ENCODE peak calls at places on chromosomes 11 and 22, in ten cellular contexts. F is neuronal stem cell; L is tibial artery; I is CD4-positive, alpha-beta memory T cell; O is tibial nerve; C is right atrium auricular region; E is PC-3; S is dorsolateral prefrontal cortex; M is H9; X is psoas muscle. D is an unnamed sample. For H3K27me3, the result is how much of the 10 kb centered on the place peaks cover.

GRCh38 chr11:2109541-2110019 is 29.6 kb downstream of the IGF2 start:
- DNase-seq in O (no peak), X (no peak), L (no peak), I (no peak), S (no peak), F (no peak), M (peak), E (no peak), C (no peak), D (no peak)

GRCh38 chr11:31882951-31883392 is 71.8 kb upstream of the PAX6 start:
- DNase-seq in E (peak), C (no peak), S (no peak), I (no peak), L (no peak), O (no peak), X (no peak), F (peak), M (peak), D (no peak)

GRCh38 chr11:43925932-43926505 is 16.4 kb upstream of the C11orf96 start:
- DNase-seq in F (no peak), L (peak), X (no peak), I (no peak), M (no peak), C (no peak), O (no peak), S (no peak), E (no peak), D (no peak)

GRCh38 chr11:32109138-32109537 is 18.3 kb downstream of the RCN1 start:
- DNase-seq in L (no peak), X (no peak), O (no peak), I (no peak), C (no peak), M (no peak), F (no peak), S (no peak), E (peak), D (no peak)

GRCh38 chr11:59426361-59427067 is at the start of gene OR5A2:
- DNase-seq in C (no peak), E (peak), O (no peak), S (no peak), L (no peak), I (no peak), X (no peak), F (peak), M (peak), D (no peak)

GRCh38 chr11:71131861-71132260 is 120.5 kb downstream of the SHANK2 start:
- DNase-seq in M (peak), X (no peak), L (no peak), I (no peak), S (no peak), O (no peak), C (no peak), E (no peak), F (peak), D (no peak)

GRCh38 chr11:36131719-36132349 is 157.4 kb downstream of the COMMD9 start:
- DNase-seq in S (peak), X (peak), F (peak), L (peak), I (no peak), M (peak), E (peak), C (no peak), O (peak), D (peak)

GRCh38 chr22:27507935-27508504 is 293.5 kb downstream of the MN1 start:
- DNase-seq in F (no peak), O (no peak), M (no peak), L (no peak), X (no peak), I (no peak), E (peak), C (no peak), S (no peak), D (no peak)

GRCh38 chr22:43901976-43902643 is 10.3 kb upstream of the PNPLA5 start:
- DNase-seq in L (no peak), I (no peak), O (no peak), E (no peak), F (no peak), C (no peak), X (no peak), M (no peak), S (no peak), D (no peak)

GRCh38 chr11:134333312-134333711 is 1.5 kb downstream of the GLB1L2 start:
- DNase-seq in M (no peak), C (no peak), X (no peak), S (no peak), O (no peak), E (no peak), L (no peak), I (no peak), F (no peak), D (peak)
- H3K27me3 ChIP-seq in M (under half), C (under half), X (under half), S (under half), O (under half), E (under half), L (under half), I (under half), F (under half), D (under half)

GRCh38 chr11:69295995-69296889 is 2.3 kb downstream of the MYEOV start:
- DNase-seq in E (peak), C (peak), F (no peak), S (peak), M (no peak), I (no peak), O (no peak), X (peak), L (peak), D (peak)
- H3K27me3 ChIP-seq in E (under half), C (under half), F (under half), S (under half), M (under half), I (under half), O (under half), X (under half), L (under half), D (under half)

DNA sequence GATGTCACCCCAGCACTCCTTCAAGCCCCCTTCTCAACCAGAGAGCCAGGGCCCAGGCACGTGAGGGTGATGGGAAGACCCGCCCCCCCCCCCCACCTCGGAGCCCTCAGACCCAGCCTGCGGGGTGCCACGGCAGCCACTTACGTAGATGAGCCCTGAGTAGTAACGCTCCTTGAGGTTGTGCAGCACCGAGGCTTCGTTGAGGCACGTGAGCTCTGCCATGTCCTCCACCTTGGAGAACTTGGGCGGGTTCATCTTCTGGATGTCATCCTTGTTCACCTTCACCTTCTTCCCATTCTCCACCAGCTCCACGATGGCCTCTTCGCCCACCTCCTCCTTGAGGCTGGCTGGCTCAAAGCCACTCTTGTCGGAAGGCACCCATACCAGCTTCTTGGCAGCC is 39.0 kb downstream of the MYH9 start:
- DNase-seq in O (no peak), F (no peak), X (no peak), I (no peak), M (no peak), S (no peak), L (no peak), C (no peak), E (no peak), D (no peak)
- H3K27me3 ChIP-seq in O (under half), F (under half), X (under half), I (under half), M (under half), S (under half), L (under half), C (under half), E (under half), D (under half)

DNA sequence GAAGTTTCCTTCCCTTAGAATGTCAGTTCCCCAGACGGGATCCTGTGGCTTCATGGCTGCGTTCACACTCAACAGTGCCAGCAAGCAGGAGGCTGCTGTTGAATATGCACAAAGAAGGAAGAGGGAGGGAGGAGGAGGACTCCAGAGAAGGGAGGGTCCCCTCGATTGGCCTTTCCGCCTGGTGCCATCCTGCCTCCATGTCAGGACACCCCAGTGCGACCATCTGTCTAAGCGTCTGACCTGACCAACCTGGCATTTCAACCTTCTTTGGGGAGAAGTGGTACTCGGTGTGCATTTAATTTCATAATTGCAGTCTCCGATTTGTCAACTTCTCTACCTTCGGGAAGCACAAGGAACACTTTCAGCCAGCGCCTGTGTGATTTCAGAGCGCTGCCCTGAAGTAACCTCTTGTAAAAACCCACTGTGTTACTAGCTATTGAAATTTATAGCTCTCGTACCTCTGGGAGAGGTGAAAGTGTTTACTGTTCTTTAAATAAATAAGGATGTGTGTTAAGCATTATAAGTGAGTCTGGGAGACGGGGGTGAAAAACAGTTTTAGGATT is 1491.9 kb downstream of the TBC1D22A start:
- DNase-seq in X (no peak), S (no peak), C (no peak), E (no peak), M (no peak), L (no peak), O (no peak), F (no peak), I (no peak), D (no peak)
- H3K27me3 ChIP-seq in X (under half), S (under half), C (under half), E (under half), M (under half), L (under half), O (under half), F (under half), I (under half), D (under half)

DNA sequence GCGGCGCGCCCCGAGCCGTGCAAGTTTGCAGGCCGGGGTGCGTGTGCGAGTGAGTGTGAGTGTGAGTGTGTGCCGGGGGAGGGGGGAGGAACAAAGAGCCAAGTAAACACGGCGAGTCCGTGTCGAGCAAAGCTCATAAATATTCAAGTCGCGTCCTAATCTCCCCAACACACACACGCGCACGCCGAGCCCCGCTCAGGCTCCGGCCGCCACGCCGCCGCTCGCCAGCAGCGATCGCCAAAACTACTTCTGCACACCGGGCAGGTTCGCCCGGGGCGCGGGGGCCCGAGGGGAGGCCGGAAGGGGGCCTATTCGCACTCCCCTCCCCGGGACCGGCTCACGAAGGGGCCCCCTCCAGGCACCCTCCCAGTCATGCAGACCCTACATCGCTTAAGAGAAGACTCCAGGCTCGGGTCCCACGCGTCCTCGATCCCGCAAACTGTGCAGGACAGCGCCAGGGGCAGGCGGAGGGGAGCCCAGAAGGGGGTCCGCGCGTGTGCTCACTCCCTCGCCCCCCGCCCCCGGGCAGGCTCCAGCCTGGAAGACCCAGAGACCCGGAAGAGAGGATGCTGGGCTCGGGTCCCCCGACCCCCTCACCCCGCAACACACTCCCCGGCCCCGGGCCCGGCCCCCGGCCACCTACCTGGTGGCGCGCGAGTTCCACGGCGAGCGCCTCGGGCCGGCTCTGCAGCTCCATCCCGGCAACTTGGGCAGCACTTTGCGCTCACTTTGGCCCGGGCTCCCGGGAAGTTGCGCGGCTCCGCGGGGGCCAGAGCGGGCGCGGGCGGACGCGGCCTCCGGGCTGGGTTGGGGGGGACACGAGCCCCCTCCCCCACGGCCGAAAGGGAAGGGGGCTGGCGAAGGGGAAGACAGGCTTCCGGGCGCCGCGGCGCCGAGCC is 703 bp downstream of the PHF21B start:
- DNase-seq in E (no peak), S (no peak), F (peak), M (no peak), I (no peak), C (no peak), X (peak), L (no peak), O (no peak), D (no peak)
- H3K27me3 ChIP-seq in E (half or more), S (under half), F (under half), M (under half), I (under half), C (under half), X (under half), L (under half), O (under half), D (half or more)

DNA sequence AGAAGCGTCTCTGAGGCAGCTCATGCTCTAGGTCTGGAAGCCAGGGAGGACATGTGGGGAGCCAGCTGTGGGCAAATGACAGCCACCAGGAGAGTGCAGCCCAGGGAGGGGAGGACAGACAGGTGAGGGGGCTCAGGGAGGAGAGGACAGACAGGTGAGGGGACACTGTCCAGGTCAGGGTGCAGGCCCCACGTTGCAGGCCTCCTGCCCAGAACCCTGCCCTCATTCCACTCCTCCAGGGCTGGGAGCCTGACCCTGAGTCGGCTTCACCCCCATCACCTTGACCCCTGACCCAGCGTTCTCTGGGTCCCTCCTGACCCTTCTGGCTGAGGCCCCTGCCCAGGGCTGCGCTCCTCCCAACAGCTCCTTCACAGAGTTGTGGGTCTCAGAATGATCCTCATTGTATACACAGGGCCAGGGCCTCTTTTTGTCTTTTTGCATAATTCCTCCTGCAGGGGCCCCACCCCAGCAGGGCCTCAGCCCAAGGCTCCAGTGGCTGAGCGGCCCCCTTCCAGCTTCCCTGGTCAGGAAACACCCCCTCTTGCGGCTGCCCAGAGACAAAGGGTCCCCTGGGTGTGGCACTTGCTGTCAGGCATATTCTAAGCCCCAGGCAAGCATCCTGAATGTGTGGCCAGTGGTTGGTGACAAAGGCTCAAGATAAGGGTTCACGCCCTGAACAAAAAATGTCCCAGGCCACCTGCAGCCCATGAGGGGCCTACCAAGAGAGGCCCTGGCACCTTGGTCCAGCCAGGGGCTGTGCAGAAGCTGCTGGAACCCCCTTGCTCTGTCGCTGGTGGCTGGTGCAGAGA is 853.0 kb downstream of the BRD1 start:
- DNase-seq in I (no peak), O (no peak), M (peak), E (no peak), S (peak), C (peak), L (peak), F (no peak), X (no peak), D (no peak)
- H3K27me3 ChIP-seq in I (under half), O (under half), M (under half), E (under half), S (under half), C (under half), L (under half), F (under half), X (under half), D (under half)

DNA sequence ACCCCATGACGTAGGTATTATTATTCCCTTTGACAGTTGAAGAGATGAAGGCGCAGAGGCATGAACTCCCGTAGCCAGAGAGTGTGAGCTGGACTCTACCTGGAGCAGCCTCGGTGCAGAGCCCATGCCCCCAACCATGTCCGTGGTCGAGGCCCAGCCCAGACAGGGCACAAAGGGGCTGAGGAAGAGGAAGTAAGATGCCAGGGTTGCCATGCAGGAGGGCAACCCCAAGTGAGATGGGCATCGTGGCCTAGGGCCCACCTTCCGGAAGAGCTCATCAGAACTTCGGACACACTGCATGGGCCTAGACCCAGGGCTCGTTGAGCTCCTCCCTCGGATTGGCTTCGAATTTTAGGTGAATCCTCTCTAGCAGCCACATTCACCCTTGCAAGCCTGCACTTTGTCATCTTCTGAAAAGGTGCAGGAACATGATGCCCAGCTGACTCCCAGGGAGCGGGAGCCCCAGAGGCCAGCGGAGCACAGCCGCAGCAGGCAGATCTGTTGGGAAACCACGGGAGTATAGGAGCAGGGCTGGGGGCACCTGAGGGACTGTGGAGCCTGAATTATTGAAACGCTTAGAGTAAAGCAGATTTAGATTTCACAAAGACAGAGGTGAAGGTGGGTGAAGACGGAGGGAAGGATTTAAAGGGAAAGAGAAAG is 29.0 kb upstream of the JAM3 start:
- DNase-seq in S (no peak), F (no peak), M (no peak), X (no peak), C (no peak), I (no peak), L (no peak), O (no peak), E (no peak), D (no peak)
- H3K27me3 ChIP-seq in S (under half), F (under half), M (under half), X (under half), C (under half), I (under half), L (under half), O (under half), E (under half), D (under half)